ENCODE peak calls at places on chromosomes 7 and 10, in seven cellular contexts. F is HepG2, T is body of pancreas, N is HCT116, I is right lobe of liver, B is transverse colon, A is vagina. Y is an unnamed sample. For H3K4me1, the result is how much of the 10 kb centered on the place peaks cover.

GRCh38 chr7:155964543-155964942 is 152.3 kb upstream of the SHH start:
- DNase-seq in A (no peak), N (peak), T (no peak), F (no peak), B (no peak), I (no peak), Y (peak)

GRCh38 chr7:26013551-26014083 is 138.4 kb upstream of the NFE2L3 start:
- DNase-seq in F (no peak), A (no peak), I (no peak), T (no peak), B (no peak), N (no peak), Y (no peak)

GRCh38 chr10:132714096-132714721 is 71.7 kb downstream of the NKX6-2 start:
- DNase-seq in B (no peak), N (no peak), A (no peak), T (peak), F (no peak), I (peak), Y (peak)

GRCh38 chr7:157715071-157715937 is 378.5 kb downstream of the DNAJB6 start:
- DNase-seq in N (no peak), B (no peak), I (no peak), T (no peak), F (no peak), A (no peak), Y (peak)

GRCh38 chr7:24820730-24821044 is 63.4 kb upstream of the GSDME start:
- DNase-seq in N (no peak), T (no peak), I (no peak), F (peak), A (no peak), B (no peak), Y (no peak)

GRCh38 chr7:30172451-30172850 is 37.7 kb downstream of the MTURN start:
- DNase-seq in B (no peak), N (no peak), F (no peak), I (no peak), A (no peak), T (no peak), Y (no peak)

GRCh38 chr10:116593139-116593740 is 2.5 kb downstream of the PNLIPRP1 start:
- DNase-seq in A (no peak), B (no peak), I (no peak), T (peak), N (no peak), F (no peak), Y (no peak)

GRCh38 chr10:31709028-31709427 is 219.6 kb downstream of the ARHGAP12 start:
- DNase-seq in N (no peak), T (no peak), B (no peak), A (no peak), F (no peak), I (no peak), Y (no peak)

GRCh38 chr7:46764100-46764941 is 817.6 kb downstream of the TNS3 start:
- DNase-seq in B (no peak), T (peak), A (no peak), I (no peak), F (no peak), N (peak), Y (no peak)

GRCh38 chr7:20111821-20112542 is 105.2 kb downstream of the MACC1 start:
- DNase-seq in F (no peak), N (no peak), I (no peak), B (no peak), T (no peak), A (no peak), Y (no peak)

GRCh38 chr10:49488056-49488455 is 50.9 kb downstream of the ERCC6 start:
- DNase-seq in T (peak), B (no peak), F (no peak), I (no peak), A (no peak), N (no peak), Y (no peak)

GRCh38 chr10:50594012-50594411 is 29.7 kb downstream of the SGMS1 start:
- DNase-seq in I (no peak), N (no peak), A (no peak), F (no peak), B (no peak), T (no peak), Y (no peak)

GRCh38 chr7:129574487-129574886 is 37.0 kb upstream of the NRF1 start:
- DNase-seq in B (no peak), I (no peak), T (no peak), A (no peak), F (no peak), N (no peak), Y (no peak)

GRCh38 chr7:47543659-47544058 is 38.3 kb downstream of the TNS3 start:
- DNase-seq in N (no peak), T (no peak), I (no peak), F (no peak), A (no peak), B (no peak), Y (peak)

GRCh38 chr7:51324206-51324884 is 7.7 kb upstream of the COBL start:
- DNase-seq in T (no peak), I (no peak), N (no peak), F (no peak), A (no peak), B (no peak), Y (no peak)

DNA sequence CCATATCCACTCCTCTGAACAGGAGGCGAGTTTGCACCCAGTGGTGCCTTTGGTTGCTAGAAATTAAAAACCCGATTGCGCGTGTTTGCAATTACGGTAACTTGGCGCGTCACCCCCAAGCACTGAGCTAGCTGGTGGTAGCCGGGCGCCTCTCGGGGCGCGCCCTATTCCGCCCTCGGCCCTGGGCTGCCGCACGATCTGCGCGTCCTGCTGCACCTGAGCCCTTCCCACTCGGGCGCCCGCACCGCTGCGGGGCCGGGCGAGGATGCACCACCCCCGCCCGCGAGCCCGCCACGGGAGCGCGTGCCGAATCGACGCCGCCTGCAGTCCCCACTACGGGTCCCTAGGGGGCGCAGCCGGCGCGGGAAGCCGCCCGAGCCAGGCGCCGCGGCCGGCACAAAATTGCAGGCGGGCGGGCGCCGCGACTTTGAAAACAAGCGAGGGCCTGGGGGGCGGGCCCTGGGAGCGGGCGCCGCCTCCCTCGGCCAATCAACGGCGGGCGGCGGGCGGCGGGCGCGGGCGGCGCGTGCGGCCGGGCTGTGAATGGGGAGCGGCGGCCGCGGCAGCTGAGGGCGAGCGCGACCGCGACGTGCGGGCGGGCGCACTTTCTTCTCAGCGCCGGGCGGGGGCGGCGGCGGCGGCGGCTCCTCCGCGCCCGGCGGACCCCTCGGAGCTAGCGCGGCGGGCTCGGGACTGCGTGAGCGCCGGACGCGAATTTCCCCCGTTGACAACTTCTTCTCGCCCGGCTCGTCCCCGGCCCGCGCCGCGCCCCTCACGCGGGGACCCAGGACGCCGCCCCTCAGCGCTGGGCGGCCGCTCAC is at the start of gene SDK1:
- DNase-seq in A (no peak), N (peak), I (peak), T (peak), B (peak), F (peak), Y (peak)
- TF ChIP-seq POLR2A in A (no peak), N (no peak), I (peak), T (peak), B (no peak), F (no peak), Y (no peak)

GRCh38 chr7:36182854-36183604 is 30.0 kb downstream of the EEPD1 start:
- DNase-seq in A (no peak), F (peak), I (no peak), B (no peak), T (peak), N (no peak), Y (no peak)

GRCh38 chr7:36185092-36185491 is 32.0 kb downstream of the EEPD1 start:
- DNase-seq in B (no peak), F (no peak), I (no peak), N (no peak), T (no peak), A (no peak), Y (no peak)

GRCh38 chr7:36185732-36186131 is 32.7 kb downstream of the EEPD1 start:
- DNase-seq in B (no peak), I (no peak), T (no peak), N (no peak), A (no peak), F (no peak), Y (no peak)

GRCh38 chr7:36180121-36180520 is 27.1 kb downstream of the EEPD1 start:
- DNase-seq in I (no peak), N (no peak), A (no peak), B (no peak), T (no peak), F (no peak), Y (no peak)

DNA sequence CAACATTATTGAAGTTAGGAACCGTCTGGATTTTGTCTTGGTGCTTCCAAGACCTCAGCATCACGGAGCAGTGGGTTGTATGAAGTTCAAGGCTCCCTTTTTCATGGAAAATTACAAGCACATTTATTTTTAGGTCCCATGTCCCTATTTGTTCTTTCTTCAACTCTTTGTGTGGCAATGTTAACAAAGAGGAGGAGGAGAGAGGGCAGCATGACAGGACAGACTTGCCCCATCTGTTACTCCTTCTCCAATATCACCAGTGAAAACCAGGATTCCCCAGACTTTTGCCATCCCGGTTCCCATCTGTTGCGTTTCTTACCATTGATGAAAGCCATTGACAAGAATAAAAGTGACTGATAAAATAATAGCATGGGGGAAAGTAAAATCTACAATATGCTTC is 28.6 kb downstream of the EEPD1 start:
- DNase-seq in F (peak), N (no peak), A (no peak), T (no peak), I (no peak), B (no peak), Y (no peak)
- H3K4me1 ChIP-seq in F (half or more), N (under half), A (under half), T (under half), I (under half), B (under half), Y (under half)

DNA sequence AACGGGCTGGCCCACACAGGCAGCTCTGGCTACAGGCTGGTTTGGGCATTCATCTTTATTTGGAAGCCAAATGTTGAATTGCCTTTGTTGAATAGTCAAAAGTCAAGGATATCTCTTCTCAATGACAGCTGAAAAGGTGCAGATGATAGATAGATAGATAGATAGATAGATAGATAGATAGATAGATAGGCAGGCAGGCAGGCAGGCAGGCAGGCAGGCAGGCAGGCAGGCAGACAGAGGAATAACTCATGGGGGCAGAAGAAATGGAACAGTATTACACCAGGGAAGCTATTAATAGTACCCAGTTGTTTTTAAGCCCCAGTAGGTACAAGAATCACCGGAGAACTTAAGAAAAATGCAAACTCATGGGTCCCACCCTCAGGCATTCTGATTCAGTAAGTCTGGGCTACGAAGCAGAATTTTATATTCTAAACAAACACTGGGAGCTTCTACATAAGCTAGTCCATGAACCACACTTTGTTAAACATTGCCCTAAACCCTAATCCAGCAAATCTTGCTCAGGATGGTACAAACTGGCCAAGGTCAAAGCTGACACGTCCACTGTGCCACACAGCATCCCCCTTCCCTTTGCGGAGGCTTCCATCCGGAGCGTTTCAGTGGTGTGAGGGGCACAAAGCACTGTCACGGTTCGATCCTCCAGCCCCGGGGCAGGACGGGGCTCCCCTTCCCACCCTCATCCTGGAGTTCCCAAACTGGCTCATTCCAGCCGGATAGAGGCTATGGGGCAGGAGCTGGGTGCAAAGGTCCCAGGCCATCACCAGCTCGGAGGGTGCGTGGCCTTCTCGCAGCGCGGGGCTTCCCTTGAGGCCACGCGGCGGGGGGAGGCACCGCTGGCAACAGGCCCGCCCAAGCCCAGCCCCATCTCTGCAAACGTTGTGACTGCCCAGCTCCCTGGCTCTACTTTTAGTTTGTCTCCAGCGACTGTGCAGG is 6.7 kb downstream of the PRKAG2 start:
- DNase-seq in F (no peak), I (peak), A (no peak), N (no peak), B (no peak), T (no peak), Y (peak)
- H3K27ac ChIP-seq in F (no peak), I (peak), A (peak), N (no peak), B (no peak), T (no peak), Y (no peak)

GRCh38 chr7:6889252-6889812 is 63.3 kb upstream of the CCZ1B start:
- DNase-seq in A (no peak), F (no peak), B (no peak), N (no peak), I (no peak), T (no peak), Y (no peak)
- TF ChIP-seq POLR2A in A (no peak), F (no peak), B (no peak), N (no peak), I (no peak), T (no peak), Y (no peak)

GRCh38 chr10:124711145-124711544 is 33.0 kb downstream of the FAM53B start:
- DNase-seq in A (no peak), I (no peak), B (no peak), F (no peak), T (no peak), N (no peak), Y (no peak)
- H3K4me1 ChIP-seq in A (half or more), I (under half), B (half or more), F (half or more), T (under half), N (under half), Y (half or more)

GRCh38 chr7:33650828-33651227 is 254.5 kb upstream of the BMPER start:
- DNase-seq in T (no peak), A (no peak), N (no peak), B (no peak), I (no peak), F (no peak), Y (no peak)

GRCh38 chr7:33651998-33652397 is 253.3 kb upstream of the BMPER start:
- DNase-seq in F (no peak), N (no peak), A (no peak), B (no peak), I (no peak), T (no peak), Y (no peak)

GRCh38 chr7:33649476-33650441 is 255.6 kb upstream of the BMPER start:
- DNase-seq in I (no peak), T (no peak), N (no peak), A (no peak), B (peak), F (no peak), Y (no peak)

DNA sequence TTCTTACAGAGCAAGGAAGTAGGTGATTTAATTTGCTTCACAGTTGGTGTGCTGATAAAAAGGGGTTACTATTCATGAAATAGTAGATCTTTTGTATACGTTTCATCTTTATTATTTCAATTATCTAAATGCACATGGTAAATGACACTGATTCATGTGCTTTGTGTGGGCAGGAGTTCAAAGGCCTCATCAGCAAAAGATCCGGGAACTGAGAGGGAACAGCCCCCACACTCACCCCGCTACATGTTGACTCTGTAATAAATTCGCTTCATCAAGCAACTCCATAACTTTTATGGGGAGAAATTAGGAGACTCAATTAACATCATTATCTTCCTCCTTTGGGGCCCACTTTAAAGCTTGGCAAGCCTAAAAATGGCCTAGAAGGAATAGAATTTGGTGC is 250.7 kb upstream of the BMPER start:
- DNase-seq in F (no peak), B (no peak), T (no peak), A (no peak), N (no peak), I (no peak), Y (no peak)
- H3K27ac ChIP-seq in F (no peak), B (no peak), T (no peak), A (no peak), N (no peak), I (no peak), Y (no peak)

GRCh38 chr10:65341323-65341922 is 1584.4 kb upstream of the LRRTM3 start:
- DNase-seq in I (no peak), A (no peak), F (no peak), B (no peak), T (peak), N (no peak), Y (no peak)
- TF ChIP-seq POLR2A in I (no peak), A (no peak), F (no peak), B (no peak), T (no peak), N (no peak), Y (no peak)

DNA sequence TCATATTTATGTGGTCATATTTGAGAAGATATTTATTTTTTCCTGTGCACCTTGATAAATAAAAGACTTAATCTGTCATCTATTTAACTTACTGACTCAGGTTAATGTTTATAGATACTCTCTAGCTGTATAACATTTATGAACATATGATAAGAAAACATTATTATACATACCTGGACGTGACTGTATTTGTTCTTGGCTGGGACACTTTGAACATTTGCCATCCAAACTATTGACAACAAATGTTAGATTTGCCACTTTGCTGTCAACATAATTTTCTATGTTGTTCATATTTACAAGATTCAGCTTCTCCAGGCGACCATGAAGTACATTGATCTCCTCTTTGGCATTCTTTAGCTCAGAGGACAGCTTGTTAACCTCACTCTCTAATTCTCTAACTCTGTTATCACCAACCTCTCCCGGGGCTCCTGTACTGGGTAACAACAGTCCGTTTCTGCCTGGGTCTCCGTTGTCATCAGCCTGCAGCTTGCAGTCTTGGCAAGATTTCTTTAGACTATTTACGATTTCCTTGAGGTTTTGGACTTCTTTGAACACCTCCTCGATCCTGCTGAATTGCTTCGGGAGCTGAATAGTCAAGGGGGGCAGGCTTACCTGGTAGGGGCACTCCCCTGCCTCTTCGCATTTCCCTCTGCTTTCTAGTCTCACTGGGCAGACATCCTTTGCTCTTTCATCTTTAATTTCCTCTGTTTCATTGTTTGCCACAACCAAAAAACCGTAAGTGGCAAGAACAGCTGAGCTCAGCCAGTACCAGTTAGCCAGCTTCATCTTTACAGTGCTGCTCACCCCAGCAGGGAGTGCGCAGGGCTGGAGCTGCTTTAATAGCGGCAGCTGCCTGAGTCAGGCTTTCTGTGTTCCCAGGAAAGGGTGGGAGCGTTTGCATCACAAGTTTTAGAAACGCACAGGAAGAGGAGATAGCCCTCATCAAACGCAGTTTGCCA is at the start of gene FGL2:
- DNase-seq in N (no peak), A (no peak), T (peak), F (no peak), I (peak), B (peak), Y (peak)
- H3K4me1 ChIP-seq in N (under half), A (under half), T (under half), F (under half), I (under half), B (half or more), Y (half or more)

DNA sequence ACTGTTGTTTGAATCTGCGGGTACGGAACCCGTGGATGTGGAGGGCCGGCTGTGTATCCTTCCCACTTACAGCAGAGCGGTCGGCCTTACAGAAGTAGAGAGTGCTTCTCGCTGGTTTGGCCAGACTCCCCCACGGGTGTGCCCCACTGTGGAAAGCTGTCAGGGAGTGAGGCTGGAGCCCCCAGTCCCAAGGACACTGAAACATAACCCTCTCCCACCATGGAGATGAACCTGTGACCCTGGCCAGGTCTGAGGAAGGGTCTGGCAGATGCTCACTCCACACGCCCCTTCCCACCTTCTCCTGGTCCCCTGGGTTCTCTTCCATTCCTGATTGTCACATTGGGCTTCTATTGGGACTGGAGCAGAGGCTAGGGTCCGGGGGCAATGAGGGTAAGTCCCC is 39.6 kb downstream of the TSPAN15 start:
- DNase-seq in B (no peak), F (no peak), T (no peak), N (no peak), I (no peak), A (no peak), Y (peak)
- H3K27ac ChIP-seq in B (peak), F (no peak), T (no peak), N (no peak), I (no peak), A (no peak), Y (no peak)

Y was measured in spleen.